ENCODE peak calls at places on chromosomes 16 and 17, in four cellular contexts. G is dorsolateral prefrontal cortex, D is mammary epithelial cell, H is GM13976. T is an unnamed sample.

GRCh38 chr17:27226611-27227234 is 67.2 kb upstream of the WSB1 start:
- DNase-seq in G (no peak), D (peak; percentile 64), H (no peak), T (no peak)

GRCh38 chr16:4272114-4272954 is 489 bp downstream of the TFAP4 start:
- DNase-seq in G (peak; percentile 60), D (peak; percentile 26), H (peak; percentile 73), T (no peak)

GRCh38 chr16:22075776-22076175 is 16.6 kb upstream of the VWA3A start:
- DNase-seq in G (no peak), D (no peak), H (no peak), T (no peak)

GRCh38 chr17:67520282-67520906 is 143.3 kb downstream of the PITPNC1 start:
- DNase-seq in G (no peak), D (no peak), H (no peak), T (no peak)

GRCh38 chr16:84726670-84727467 is 27.1 kb downstream of the USP10 start:
- DNase-seq in G (no peak), D (peak; percentile 19), H (peak; percentile 30), T (no peak)

GRCh38 chr17:35116845-35117244 is 2.8 kb downstream of the RAD51D start:
- DNase-seq in G (no peak), D (no peak), H (no peak), T (no peak)

GRCh38 chr17:5419959-5420653 is at the start of gene RPAIN:
- DNase-seq in G (peak; percentile 90), D (no peak), H (peak; percentile 87), T (peak; percentile 75)

GRCh38 chr16:69566437-69567030 is 768 bp downstream of the NFAT5 start:
- DNase-seq in G (peak; percentile 41), D (peak; percentile 60), H (peak; percentile 77), T (no peak)

GRCh38 chr17:48907713-48908046 is 527 bp upstream of the UBE2Z start:
- DNase-seq in G (no peak), D (no peak), H (peak; percentile 57), T (no peak)

GRCh38 chr16:51051671-51052070 is 99.4 kb downstream of the SALL1 start:
- DNase-seq in G (no peak), D (no peak), H (no peak), T (no peak)
- TF ChIP-seq CTCF in G (no peak), D (no peak), H (no peak), T (no peak)

GRCh38 chr16:66905633-66906539 is 12.8 kb downstream of the CDH16 start:
- DNase-seq in G (no peak), D (peak; percentile 34), H (no peak), T (no peak)
- TF ChIP-seq CTCF in G (no peak), D (no peak), H (no peak), T (no peak)

GRCh38 chr16:53130193-53131049 is 75.6 kb downstream of the CHD9 start:
- DNase-seq in G (peak; percentile 90), D (peak; percentile 94), H (peak; percentile 97), T (peak; percentile 67)
- TF ChIP-seq CTCF in G (peak; percentile 13), D (peak; percentile 15), H (peak; percentile 86), T (peak; percentile 41)

GRCh38 chr17:72681844-72682243 is 410.6 kb downstream of the SLC39A11 start:
- DNase-seq in G (no peak), D (no peak), H (no peak), T (no peak)
- TF ChIP-seq CTCF in G (no peak), D (no peak), H (no peak), T (no peak)

GRCh38 chr17:17950347-17950746 is 21.9 kb downstream of the TOM1L2 start:
- DNase-seq in G (no peak), D (no peak), H (no peak), T (no peak)

GRCh38 chr17:17951524-17951923 is 20.7 kb downstream of the TOM1L2 start:
- DNase-seq in G (no peak), D (peak; percentile 67), H (no peak), T (no peak)

GRCh38 chr17:17947966-17948365 is 24.2 kb downstream of the TOM1L2 start:
- DNase-seq in G (no peak), D (peak; percentile 61), H (no peak), T (no peak)

GRCh38 chr17:17952691-17953090 is 19.5 kb downstream of the TOM1L2 start:
- DNase-seq in G (no peak), D (no peak), H (no peak), T (no peak)

DNA sequence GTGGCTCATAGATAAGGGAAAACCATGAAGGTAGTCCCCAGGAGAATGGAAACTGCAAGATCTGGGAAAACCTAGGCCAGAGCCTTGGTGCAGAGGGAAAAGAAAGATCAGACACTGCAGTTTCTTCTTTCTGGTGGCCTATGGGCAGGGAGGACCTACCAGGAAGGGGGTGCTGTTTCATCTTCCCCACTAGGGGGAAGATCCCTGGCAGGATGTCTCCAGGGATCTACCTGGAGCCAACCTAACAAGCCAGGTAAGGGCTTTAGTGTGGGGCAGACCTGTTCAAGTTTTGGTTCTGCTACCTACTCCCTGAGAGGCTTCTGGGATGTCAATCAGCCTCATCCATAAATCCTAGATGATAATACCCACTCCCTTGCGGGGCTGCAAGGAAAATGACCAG is 21.4 kb downstream of the TOM1L2 start:
- DNase-seq in G (no peak), D (no peak), H (no peak), T (no peak)
- TF ChIP-seq CTCF in G (no peak), D (peak; percentile 69), H (no peak), T (no peak)

GRCh38 chr17:40317880-40318834 is 9.2 kb downstream of the RARA start:
- DNase-seq in G (peak; percentile 89), D (peak; percentile 96), H (peak; percentile 98), T (peak; percentile 99)
- TF ChIP-seq CTCF in G (no peak), D (no peak), H (no peak), T (no peak)